ENCODE peak calls at places on chromosomes 13 and 19, in four cellular contexts. X is CD4-positive, CD25-positive, alpha-beta regulatory T cell; S is AG08395; H is small intestine. F is an unnamed sample.

GRCh38 chr13:27962128-27962841 is 6.8 kb downstream of the CDX2 start:
- DNase-seq in X (no peak), S (no peak), H (peak; percentile 71), F (no peak)

GRCh38 chr13:109668433-109669233 is 117.8 kb downstream of the IRS2 start:
- DNase-seq in S (no peak), H (no peak), X (no peak), F (no peak)

GRCh38 chr13:107907065-107907464 is 308.3 kb downstream of the LIG4 start:
- DNase-seq in S (no peak), H (no peak), X (no peak), F (no peak)

GRCh38 chr13:113633485-113633873 is 24.5 kb downstream of the ATP4B start:
- DNase-seq in H (no peak), S (no peak), X (no peak), F (no peak)

GRCh38 chr13:35988648-35989081 is 142.5 kb downstream of the DCLK1 start:
- DNase-seq in X (no peak), H (no peak), S (no peak), F (no peak)

GRCh38 chr13:53242015-53242414 is 213.4 kb downstream of the OLFM4 start:
- DNase-seq in S (no peak), X (no peak), H (no peak), F (no peak)

GRCh38 chr13:41802033-41802683 is 158.8 kb downstream of the VWA8 start:
- DNase-seq in S (no peak), X (no peak), H (no peak), F (no peak)

GRCh38 chr19:19372656-19373416 is 32.6 kb upstream of the GATAD2A start:
- DNase-seq in X (peak; percentile 32), S (peak; percentile 20), H (peak; percentile 91), F (peak; percentile 52)

GRCh38 chr19:35767288-35768081 is 7.9 kb upstream of the ARHGAP33 start:
- DNase-seq in X (no peak), S (no peak), H (no peak), F (no peak)

GRCh38 chr13:33494596-33495214 is 209.2 kb upstream of the STARD13 start:
- DNase-seq in S (peak; percentile 29), X (no peak), H (no peak), F (no peak)

F was measured in immature natural killer cell.